ENCODE peak calls at places on chromosomes 16 and 17, in four cellular contexts. N is HFF-Myc, E is mammary epithelial cell, V is stomach. A is an unnamed sample.
A peak's percentile ranks its signal among the peaks of the same experiment; 100 is the strongest.

GRCh38 chr16:86396918-86397317 is 113.4 kb upstream of the FOXF1 start:
- DNase-seq in N (peak; percentile 93), E (peak; percentile 80), V (no peak), A (no peak)

GRCh38 chr16:72884573-72884972 is 163.4 kb downstream of the ZFHX3 start:
- DNase-seq in N (no peak), E (no peak), V (no peak), A (no peak)

GRCh38 chr16:70553645-70554044 is 30.0 kb downstream of the SF3B3 start:
- DNase-seq in N (no peak), E (peak; percentile 59), V (no peak), A (peak; percentile 26)

GRCh38 chr17:75832652-75833400 is 11.4 kb downstream of the UNC13D start:
- DNase-seq in N (no peak), E (no peak), V (no peak), A (no peak)

GRCh38 chr17:21010705-21011596 is 31.9 kb downstream of the USP22 start:
- DNase-seq in N (no peak), E (no peak), V (no peak), A (no peak)

GRCh38 chr16:51556694-51557327 is 405.7 kb upstream of the SALL1 start:
- DNase-seq in N (peak; percentile 92), E (peak; percentile 93), V (no peak), A (no peak)

GRCh38 chr17:81517339-81518112 is 4.9 kb upstream of the ACTG1 start:
- DNase-seq in N (no peak), E (no peak), V (no peak), A (no peak)

GRCh38 chr17:9292563-9292941 is 271.2 kb downstream of the NTN1 start:
- DNase-seq in N (no peak), E (no peak), V (no peak), A (no peak)

GRCh38 chr17:41690497-41690896 is 1.8 kb downstream of the EIF1 start:
- DNase-seq in N (no peak), E (no peak), V (no peak), A (no peak)

GRCh38 chr16:86946981-86947380 is 368.6 kb downstream of the FOXL1 start:
- DNase-seq in N (no peak), E (no peak), V (no peak), A (no peak)

GRCh38 chr16:87340198-87340597 is 23.0 kb upstream of the C16orf95 start:
- DNase-seq in N (no peak), E (no peak), V (no peak), A (no peak)

GRCh38 chr16:2507679-2508064 is 6.1 kb upstream of the ATP6V0C start:
- DNase-seq in N (no peak), E (no peak), V (peak; percentile 44), A (no peak)

GRCh38 chr17:68301438-68301959 is 10.2 kb downstream of the ARSG start:
- DNase-seq in N (no peak), E (no peak), V (no peak), A (no peak)

GRCh38 chr17:78441271-78441986 is 63.0 kb downstream of the PGS1 start:
- DNase-seq in N (no peak), E (no peak), V (no peak), A (no peak)

GRCh38 chr17:39622380-39623006 is 4.3 kb upstream of the PPP1R1B start:
- DNase-seq in N (no peak), E (no peak), V (no peak), A (no peak)

GRCh38 chr16:84270071-84270470 is 24.6 kb upstream of the WFDC1 start:
- DNase-seq in N (no peak), E (no peak), V (no peak), A (no peak)

GRCh38 chr16:14378131-14378551 is 251.9 kb downstream of the PARN start:
- DNase-seq in N (peak; percentile 88), E (peak; percentile 84), V (no peak), A (no peak)

GRCh38 chr17:61635913-61636432 is 45.0 kb upstream of the NACA2 start:
- DNase-seq in N (peak; percentile 41), E (peak; percentile 35), V (peak; percentile 50), A (no peak)

GRCh38 chr17:4934173-4934979 is 2.3 kb downstream of the GP1BA start:
- DNase-seq in N (no peak), E (peak; percentile 39), V (peak; percentile 69), A (no peak)

GRCh38 chr16:77868478-77868877 is 80.1 kb downstream of the VAT1L start:
- DNase-seq in N (no peak), E (no peak), V (no peak), A (no peak)

GRCh38 chr17:35906559-35907265 is 23.9 kb downstream of the RDM1 start:
- DNase-seq in N (no peak), E (no peak), V (no peak), A (no peak)

GRCh38 chr16:31569360-31569717 is 41.6 kb downstream of the AHSP start:
- DNase-seq in N (no peak), E (no peak), V (no peak), A (no peak)

GRCh38 chr16:29111421-29111820 is 126.6 kb downstream of the LAT start:
- DNase-seq in N (no peak), E (no peak), V (no peak), A (no peak)

GRCh38 chr16:23423496-23424049 is 29.4 kb downstream of the COG7 start:
- DNase-seq in N (peak; percentile 97), E (peak; percentile 97), V (peak; percentile 83), A (peak; percentile 82)

GRCh38 chr16:54106078-54106477 is 180.5 kb downstream of the IRX3 start:
- DNase-seq in N (no peak), E (no peak), V (no peak), A (no peak)

GRCh38 chr16:86142801-86143236 is 243.9 kb downstream of the IRF8 start:
- DNase-seq in N (no peak), E (peak; percentile 37), V (no peak), A (no peak)

GRCh38 chr16:67393111-67393789 is at the start of gene TPPP3:
- DNase-seq in N (no peak), E (peak; percentile 32), V (peak; percentile 83), A (no peak)

GRCh38 chr17:21252289-21252874 is 828 bp downstream of the NATD1 start:
- DNase-seq in N (no peak), E (no peak), V (no peak), A (no peak)

GRCh38 chr17:37489197-37490001 is at the start of gene DUSP14:
- DNase-seq in N (no peak), E (peak; percentile 70), V (peak; percentile 82), A (no peak)

GRCh38 chr17:37490022-37490587 is 414 bp downstream of the DUSP14 start:
- DNase-seq in N (no peak), E (peak; percentile 58), V (peak; percentile 63), A (no peak)

GRCh38 chr17:37488607-37489196 is 989 bp upstream of the DUSP14 start:
- DNase-seq in N (no peak), E (peak; percentile 96), V (peak; percentile 84), A (peak; percentile 86)

GRCh38 chr17:37492167-37492566 is 2.5 kb downstream of the DUSP14 start:
- DNase-seq in N (no peak), E (no peak), V (no peak), A (no peak)

DNA sequence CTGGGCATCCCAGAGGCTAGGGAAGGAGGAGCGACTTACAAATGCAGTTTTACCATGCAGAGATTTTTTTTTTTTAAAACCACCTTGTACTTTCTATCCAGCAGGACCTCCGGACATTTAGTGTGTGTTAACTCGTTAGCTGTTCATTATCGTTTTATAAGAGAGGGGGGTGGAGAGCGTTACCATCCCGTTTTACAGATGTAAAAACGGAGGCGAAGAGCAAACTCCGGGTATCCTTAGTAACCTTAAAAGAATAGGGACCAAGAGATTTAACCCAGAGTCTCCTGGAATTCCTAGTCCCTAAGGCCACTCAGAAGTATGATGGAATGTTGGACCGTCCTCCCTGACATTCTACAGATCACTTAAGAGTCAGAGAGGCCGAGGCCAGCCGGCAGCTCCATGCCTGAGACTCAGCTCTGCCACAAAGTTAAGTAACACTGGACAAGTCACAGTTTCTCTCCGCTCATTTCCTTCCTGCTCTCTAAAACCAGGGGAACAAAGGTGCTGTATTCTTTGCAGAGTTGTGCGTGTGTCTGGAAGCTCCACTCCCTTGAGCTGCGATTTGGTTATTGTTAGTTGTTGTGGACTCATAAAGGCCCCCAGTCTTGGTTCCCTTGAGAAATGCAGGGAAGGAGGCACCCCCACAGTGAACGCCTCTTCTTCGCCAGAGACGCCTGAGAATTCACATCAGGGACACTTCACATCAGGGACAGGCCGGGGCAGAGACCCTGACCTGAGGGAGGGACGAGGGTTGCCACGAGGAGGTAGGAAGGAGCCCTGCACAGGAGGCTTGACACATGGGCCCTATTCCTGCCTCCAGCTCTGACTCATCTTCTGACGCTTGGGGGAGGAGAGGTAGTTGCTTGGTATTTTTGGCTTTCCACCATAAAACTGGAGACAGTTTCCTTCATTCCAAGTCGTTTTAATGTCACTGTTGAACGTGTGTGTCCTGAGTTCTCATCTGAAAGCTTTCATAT is 1.2 kb downstream of the DUSP14 start:
- DNase-seq in N (peak; percentile 87), E (peak; percentile 91), V (no peak), A (no peak)
- H3K4me3 ChIP-seq in N (peak overlapping the region; percentile 86), E (peak overlapping the region; percentile 82), V (peak overlapping the region; percentile 74), A (peak overlapping the region; percentile 66)

GRCh38 chr16:46629331-46629843 is 8.2 kb upstream of the SHCBP1 start:
- DNase-seq in N (peak; percentile 41), E (peak; percentile 50), V (no peak), A (no peak)

GRCh38 chr16:46627746-46628145 is 6.6 kb upstream of the SHCBP1 start:
- DNase-seq in N (no peak), E (no peak), V (no peak), A (no peak)

GRCh38 chr16:46632778-46633733 is 11.9 kb upstream of the SHCBP1 start:
- DNase-seq in N (no peak), E (no peak), V (no peak), A (no peak)
- H3K4me3 ChIP-seq in N (peak overlapping the region; percentile 23), E (no peak overlapping the region), V (no peak overlapping the region), A (no peak overlapping the region)

DNA sequence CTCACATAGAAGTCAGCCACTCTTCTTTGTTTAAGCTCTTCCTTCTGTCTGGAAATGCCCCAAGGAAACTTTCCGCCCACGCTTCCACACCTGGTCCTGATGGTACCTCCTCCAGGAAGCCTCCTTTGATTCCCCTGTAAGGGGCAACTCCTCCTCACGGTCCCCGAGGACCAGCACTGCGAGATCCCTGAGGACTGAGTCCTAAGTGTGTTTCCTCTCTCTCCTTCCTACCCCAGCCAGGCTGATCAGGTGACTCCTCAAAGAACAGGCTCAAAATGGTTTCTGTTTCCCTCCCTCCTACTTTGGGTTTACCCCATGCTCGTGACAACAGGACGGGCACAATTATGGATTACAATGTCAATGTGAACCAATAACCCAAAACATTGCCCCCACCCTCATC is 63.0 kb upstream of the MED9 start:
- DNase-seq in N (no peak), E (no peak), V (no peak), A (no peak)
- H3K4me3 ChIP-seq in N (no peak overlapping the region), E (peak overlapping the region; percentile 31), V (no peak overlapping the region), A (no peak overlapping the region)

DNA sequence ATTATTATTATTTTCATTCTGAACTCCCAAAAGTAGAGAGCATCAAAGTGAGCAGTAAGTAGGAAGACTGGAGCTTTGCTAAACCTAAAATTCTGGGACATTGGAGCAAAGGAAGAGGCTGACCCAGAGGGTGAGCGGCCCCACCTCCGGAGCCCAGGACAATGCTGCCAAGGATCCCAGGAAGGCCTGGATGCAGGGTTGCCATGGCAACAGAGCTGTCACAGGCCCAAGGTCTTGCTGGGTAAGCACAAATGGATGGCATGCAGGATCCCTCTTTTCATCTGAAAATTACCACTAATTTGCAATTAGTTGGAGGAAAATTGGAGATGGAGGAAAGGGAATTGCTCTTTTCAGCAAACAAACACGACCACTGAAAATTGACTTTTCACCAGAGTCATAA is 457.9 kb upstream of the CDH5 start:
- DNase-seq in N (no peak), E (no peak), V (no peak), A (no peak)
- H3K4me3 ChIP-seq in N (no peak overlapping the region), E (no peak overlapping the region), V (no peak overlapping the region), A (no peak overlapping the region)

A was measured in epithelial cell of proximal tubule.